ENCODE peak calls at places on chromosomes 6 and 20, in five cellular contexts. O, E, M, K and T are unnamed samples.

GRCh38 chr6:77457720-77458349 is 5.5 kb downstream of the HTR1B start:
- DNase-seq in O (peak; percentile 90), E (no peak), M (peak; percentile 65), K (peak; percentile 62), T (peak; percentile 67)

GRCh38 chr20:44603327-44603726 is 20.9 kb downstream of the PKIG start:
- DNase-seq in O (no peak), E (no peak), M (no peak), K (peak; percentile 28), T (peak; percentile 9)

GRCh38 chr6:57261896-57262295 is 39.8 kb upstream of the RAB23 start:
- DNase-seq in O (no peak), E (no peak), M (no peak), K (no peak), T (no peak)

GRCh38 chr6:165674155-165675029 is 11.4 kb upstream of the PDE10A start:
- DNase-seq in O (no peak), E (no peak), M (no peak), K (no peak), T (no peak)

GRCh38 chr6:159916752-159917151 is 26.0 kb downstream of the MAS1 start:
- DNase-seq in O (no peak), E (no peak), M (no peak), K (no peak), T (no peak)

GRCh38 chr6:53850527-53850926 is 55.7 kb downstream of the LRRC1 start:
- DNase-seq in O (no peak), E (no peak), M (no peak), K (no peak), T (no peak)

GRCh38 chr20:21105429-21106170 is 558 bp downstream of the LINC00237 start:
- DNase-seq in O (no peak), E (no peak), M (no peak), K (no peak), T (no peak)

GRCh38 chr20:35232575-35232974 is 6.1 kb downstream of the MMP24 start:
- DNase-seq in O (peak; percentile 11), E (no peak), M (no peak), K (no peak), T (no peak)

GRCh38 chr20:51195419-51195901 is 172.6 kb upstream of the KCNG1 start:
- DNase-seq in O (no peak), E (no peak), M (no peak), K (no peak), T (no peak)

GRCh38 chr6:160950507-160950906 is 41.1 kb upstream of the MAP3K4 start:
- DNase-seq in O (no peak), E (no peak), M (peak; percentile 48), K (no peak), T (no peak)

GRCh38 chr6:24847402-24847801 is 48.7 kb upstream of the ARMH2 start:
- DNase-seq in O (no peak), E (no peak), M (no peak), K (no peak), T (no peak)

GRCh38 chr6:85129881-85130280 is 320.0 kb upstream of the NT5E start:
- DNase-seq in O (no peak), E (no peak), M (no peak), K (no peak), T (no peak)

GRCh38 chr20:47188540-47188939 is 168.0 kb downstream of the ZMYND8 start:
- DNase-seq in O (no peak), E (no peak), M (no peak), K (no peak), T (no peak)

GRCh38 chr6:56381852-56382251 is 134.5 kb upstream of the COL21A1 start:
- DNase-seq in O (no peak), E (no peak), M (no peak), K (no peak), T (no peak)

GRCh38 chr6:6883011-6883410 is 224.8 kb upstream of the RREB1 start:
- DNase-seq in O (no peak), E (no peak), M (no peak), K (no peak), T (no peak)

GRCh38 chr20:50645253-50646068 is 45.9 kb downstream of the RIPOR3 start:
- DNase-seq in O (peak; percentile 100), E (peak; percentile 93), M (peak; percentile 68), K (peak; percentile 97), T (no peak)

GRCh38 chr20:34240698-34241615 is at the start of gene ASIP:
- DNase-seq in O (no peak), E (no peak), M (no peak), K (no peak), T (no peak)

GRCh38 chr6:4133941-4134838 is 1.2 kb downstream of the ECI2 start:
- DNase-seq in O (no peak), E (no peak), M (peak; percentile 30), K (no peak), T (no peak)

GRCh38 chr6:149236584-149236983 is 80.9 kb upstream of the TAB2 start:
- DNase-seq in O (no peak), E (no peak), M (no peak), K (no peak), T (no peak)

GRCh38 chr6:40336986-40337780 is 250.0 kb downstream of the LRFN2 start:
- DNase-seq in O (no peak), E (no peak), M (no peak), K (no peak), T (no peak)

GRCh38 chr6:7685276-7685675 is 40.6 kb upstream of the BMP6 start:
- DNase-seq in O (no peak), E (no peak), M (no peak), K (no peak), T (no peak)

GRCh38 chr6:40394381-40394780 is 192.8 kb downstream of the LRFN2 start:
- DNase-seq in O (no peak), E (no peak), M (no peak), K (no peak), T (no peak)

GRCh38 chr20:24721891-24722530 is 227.1 kb upstream of the CST7 start:
- DNase-seq in O (no peak), E (peak; percentile 7), M (no peak), K (no peak), T (no peak)

GRCh38 chr6:15023448-15023847 is 222.4 kb upstream of the JARID2 start:
- DNase-seq in O (no peak), E (no peak), M (no peak), K (no peak), T (no peak)

GRCh38 chr6:144493035-144493910 is 208.1 kb downstream of the UTRN start:
- DNase-seq in O (no peak), E (no peak), M (no peak), K (no peak), T (no peak)

GRCh38 chr6:136586295-136586694 is 36.1 kb upstream of the MAP7 start:
- DNase-seq in O (peak; percentile 87), E (no peak), M (no peak), K (no peak), T (no peak)

GRCh38 chr6:170222498-170223471 is 68.1 kb downstream of the DLL1 start:
- DNase-seq in O (no peak), E (peak; percentile 59), M (no peak), K (peak; percentile 54), T (peak; percentile 76)

GRCh38 chr6:41568585-41569384 is 22.6 kb downstream of the FOXP4 start:
- DNase-seq in O (no peak), E (no peak), M (peak; percentile 59), K (no peak), T (no peak)

GRCh38 chr20:25053207-25054132 is 4.5 kb downstream of the ACSS1 start:
- DNase-seq in O (no peak), E (peak; percentile 64), M (peak; percentile 26), K (peak; percentile 84), T (peak; percentile 69)

GRCh38 chr6:137076277-137077068 is 31.7 kb upstream of the IL20RA start:
- DNase-seq in O (peak; percentile 6), E (peak; percentile 66), M (peak; percentile 81), K (peak; percentile 74), T (peak; percentile 69)

GRCh38 chr6:113856011-113856551 is 1.1 kb upstream of the MARCKS start:
- DNase-seq in O (no peak), E (no peak), M (peak; percentile 29), K (no peak), T (no peak)

GRCh38 chr6:159761135-159761872 is 541 bp upstream of the ACAT2 start:
- DNase-seq in O (no peak), E (no peak), M (peak; percentile 29), K (peak; percentile 75), T (peak; percentile 80)

GRCh38 chr6:44050872-44051421 is 76.3 kb downstream of the MRPL14 start:
- DNase-seq in O (no peak), E (peak; percentile 59), M (no peak), K (no peak), T (no peak)

GRCh38 chr6:298233-299049 is 6.2 kb downstream of the DUSP22 start:
- DNase-seq in O (no peak), E (no peak), M (no peak), K (no peak), T (peak; percentile 67)

DNA sequence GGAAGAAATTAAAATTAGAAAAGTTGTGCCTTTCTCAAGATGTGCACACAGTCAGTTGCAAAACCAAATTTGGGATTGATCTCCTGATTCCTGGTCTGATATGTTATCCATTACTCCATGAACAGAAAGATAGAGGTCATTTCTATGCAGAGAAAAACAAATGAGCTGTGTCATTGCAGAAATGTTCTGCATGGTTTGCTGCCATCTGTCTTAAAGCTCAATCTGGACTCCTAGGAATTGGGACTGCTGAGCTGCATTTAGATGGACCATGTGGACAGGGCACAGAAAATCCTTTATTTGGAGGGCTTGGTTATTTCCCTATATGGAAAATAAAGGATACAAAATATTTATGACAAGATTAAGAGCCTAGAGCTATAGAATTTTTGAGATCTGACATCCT is 91.2 kb downstream of the ADGRB3 start:
- DNase-seq in O (no peak), E (no peak), M (no peak), K (no peak), T (no peak)
- H3K27ac ChIP-seq in O (no peak overlapping the region), E (no peak overlapping the region), M (no peak overlapping the region), K (no peak overlapping the region), T (no peak overlapping the region)

DNA sequence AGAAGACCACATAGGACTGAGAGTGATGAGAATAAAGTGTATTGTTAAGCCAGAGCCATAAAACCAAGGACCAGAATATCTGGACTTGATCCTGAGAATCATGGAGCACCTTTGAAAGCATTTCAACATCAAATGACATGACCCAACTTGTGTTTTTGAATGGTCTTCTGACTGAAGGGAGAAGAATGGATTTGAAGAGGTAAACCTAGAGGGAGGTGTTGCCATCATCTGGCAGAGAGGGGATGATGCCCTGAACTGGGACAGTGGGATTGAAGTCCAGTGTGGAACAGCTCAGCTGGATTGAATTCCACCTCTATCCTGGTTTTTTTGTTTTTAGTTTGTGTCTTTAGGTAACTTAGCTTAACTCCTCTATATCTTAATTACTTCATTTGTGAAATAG is 570.0 kb downstream of the TBC1D32 start:
- DNase-seq in O (no peak), E (no peak), M (no peak), K (no peak), T (no peak)
- TF ChIP-seq CTCF in O (no peak), E (no peak), M (no peak), K (no peak), T (no peak)

GRCh38 chr20:64146936-64147451 is 17.3 kb upstream of the MYT1 start:
- DNase-seq in O (no peak), E (no peak), M (no peak), K (peak; percentile 42), T (peak; percentile 74)
- H3K27ac ChIP-seq in O (no peak overlapping the region), E (no peak overlapping the region), M (no peak overlapping the region), K (no peak overlapping the region), T (no peak overlapping the region)

DNA sequence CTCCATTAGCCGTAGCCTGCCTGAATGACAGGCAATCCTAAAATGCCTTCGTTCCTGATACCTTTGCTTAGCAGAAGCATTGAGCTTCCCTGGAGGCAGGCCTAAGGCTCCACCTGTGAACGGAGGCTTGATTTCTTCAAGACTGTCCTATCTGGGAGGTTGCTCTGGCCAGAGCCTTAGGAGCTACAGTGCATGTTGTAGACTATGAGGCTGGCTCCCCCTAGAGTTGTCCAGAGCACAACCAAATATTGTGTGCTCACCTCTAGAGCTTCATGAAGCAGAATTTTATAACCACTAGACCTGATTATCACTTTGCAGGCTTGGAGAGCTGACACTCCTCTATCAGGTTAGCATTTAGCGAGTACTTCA is 217.8 kb downstream of the MAFB start:
- DNase-seq in O (no peak), E (no peak), M (no peak), K (no peak), T (no peak)
- TF ChIP-seq CTCF in O (no peak), E (no peak), M (no peak), K (no peak), T (no peak)